ENCODE peak calls at places on chromosomes 4 and X, in four cellular contexts. One of them, this sample, is unnamed. For H3K9me3, the result is how much of the 10 kb centered on the place peaks cover.

GRCh38 chr4:4968161-4968757 is 51.0 kb downstream of the CYTL1 start:
- DNase-seq in IMR-90: no peak
- DNase-seq in endothelial cell of umbilical vein: no peak
- DNase-seq in neuronal stem cell: no peak
- DNase-seq in this sample: no peak

GRCh38 chr4:5206391-5206790 is 155.1 kb downstream of the STK32B start:
- DNase-seq in IMR-90: peak
- DNase-seq in endothelial cell of umbilical vein: no peak
- DNase-seq in neuronal stem cell: no peak
- DNase-seq in this sample: peak

GRCh38 chr4:25457053-25457715 is 80.1 kb downstream of the ANAPC4 start:
- DNase-seq in IMR-90: peak
- DNase-seq in endothelial cell of umbilical vein: peak
- DNase-seq in neuronal stem cell: no peak
- DNase-seq in this sample: no peak

GRCh38 chrX:3636803-3637202 is 76.6 kb downstream of the PRKX start:
- DNase-seq in IMR-90: no peak
- DNase-seq in endothelial cell of umbilical vein: no peak
- DNase-seq in neuronal stem cell: no peak
- DNase-seq in this sample: no peak

GRCh38 chr4:148058160-148058859 is 326.4 kb downstream of the ARHGAP10 start:
- DNase-seq in IMR-90: no peak
- DNase-seq in endothelial cell of umbilical vein: no peak
- DNase-seq in neuronal stem cell: no peak
- DNase-seq in this sample: no peak

GRCh38 chr4:159267023-159267939 is 164.4 kb downstream of the RAPGEF2 start:
- DNase-seq in IMR-90: peak
- DNase-seq in endothelial cell of umbilical vein: peak
- DNase-seq in neuronal stem cell: no peak
- DNase-seq in this sample: no peak

GRCh38 chr4:20283039-20283438 is 31.3 kb downstream of the SLIT2 start:
- DNase-seq in IMR-90: no peak
- DNase-seq in endothelial cell of umbilical vein: no peak
- DNase-seq in neuronal stem cell: peak
- DNase-seq in this sample: no peak

GRCh38 chr4:11954093-11954492 is 525.4 kb upstream of the HS3ST1 start:
- DNase-seq in IMR-90: no peak
- DNase-seq in endothelial cell of umbilical vein: peak
- DNase-seq in neuronal stem cell: peak
- DNase-seq in this sample: peak

GRCh38 chrX:94834226-94834625 is 1160.2 kb downstream of the FAM133A start:
- DNase-seq in IMR-90: no peak
- DNase-seq in endothelial cell of umbilical vein: no peak
- DNase-seq in neuronal stem cell: no peak
- DNase-seq in this sample: no peak

GRCh38 chrX:39950035-39950688 is 147.6 kb downstream of the BCOR start:
- DNase-seq in IMR-90: peak
- DNase-seq in endothelial cell of umbilical vein: no peak
- DNase-seq in neuronal stem cell: no peak
- DNase-seq in this sample: no peak

GRCh38 chrX:49960061-49960460 is 37.7 kb downstream of the CLCN5 start:
- DNase-seq in IMR-90: no peak
- DNase-seq in endothelial cell of umbilical vein: no peak
- DNase-seq in neuronal stem cell: no peak
- DNase-seq in this sample: no peak

GRCh38 chrX:118974908-118975671 is 672 bp downstream of the LONRF3 start:
- DNase-seq in IMR-90: no peak
- DNase-seq in endothelial cell of umbilical vein: peak
- DNase-seq in neuronal stem cell: no peak
- DNase-seq in this sample: peak

GRCh38 chr4:80058740-80059139 is 14.3 kb downstream of the ANTXR2 start:
- DNase-seq in IMR-90: peak
- DNase-seq in endothelial cell of umbilical vein: no peak
- DNase-seq in neuronal stem cell: no peak
- DNase-seq in this sample: no peak

GRCh38 chrX:85052207-85052606 is 48.5 kb downstream of the APOOL start:
- DNase-seq in IMR-90: peak
- DNase-seq in endothelial cell of umbilical vein: peak
- DNase-seq in neuronal stem cell: no peak
- DNase-seq in this sample: no peak

GRCh38 chrX:134186362-134187121 is 50.4 kb upstream of the CCDC160 start:
- DNase-seq in IMR-90: no peak
- DNase-seq in endothelial cell of umbilical vein: no peak
- DNase-seq in neuronal stem cell: no peak
- DNase-seq in this sample: no peak

GRCh38 chr4:152478456-152479237 is 57.2 kb downstream of the FBXW7 start:
- DNase-seq in IMR-90: peak
- DNase-seq in endothelial cell of umbilical vein: no peak
- DNase-seq in neuronal stem cell: no peak
- DNase-seq in this sample: no peak

GRCh38 chr4:6460876-6461275 is 11.5 kb downstream of the PPP2R2C start:
- DNase-seq in IMR-90: no peak
- DNase-seq in endothelial cell of umbilical vein: no peak
- DNase-seq in neuronal stem cell: no peak
- DNase-seq in this sample: no peak

GRCh38 chrX:106921637-106922036 is 1.4 kb downstream of the CLDN2 start:
- DNase-seq in IMR-90: no peak
- DNase-seq in endothelial cell of umbilical vein: no peak
- DNase-seq in neuronal stem cell: no peak
- DNase-seq in this sample: no peak
- H3K9ac ChIP-seq in IMR-90: no peak
- H3K9ac ChIP-seq in endothelial cell of umbilical vein: no peak
- H3K9ac ChIP-seq in neuronal stem cell: no peak
- H3K9ac ChIP-seq in this sample: no peak

GRCh38 chr4:124666496-124666895 is 46.0 kb downstream of the ANKRD50 start:
- DNase-seq in IMR-90: no peak
- DNase-seq in endothelial cell of umbilical vein: no peak
- DNase-seq in neuronal stem cell: no peak
- DNase-seq in this sample: no peak
- H3K27ac ChIP-seq in IMR-90: no peak
- H3K27ac ChIP-seq in endothelial cell of umbilical vein: no peak
- H3K27ac ChIP-seq in neuronal stem cell: no peak
- H3K27ac ChIP-seq in this sample: no peak

DNA sequence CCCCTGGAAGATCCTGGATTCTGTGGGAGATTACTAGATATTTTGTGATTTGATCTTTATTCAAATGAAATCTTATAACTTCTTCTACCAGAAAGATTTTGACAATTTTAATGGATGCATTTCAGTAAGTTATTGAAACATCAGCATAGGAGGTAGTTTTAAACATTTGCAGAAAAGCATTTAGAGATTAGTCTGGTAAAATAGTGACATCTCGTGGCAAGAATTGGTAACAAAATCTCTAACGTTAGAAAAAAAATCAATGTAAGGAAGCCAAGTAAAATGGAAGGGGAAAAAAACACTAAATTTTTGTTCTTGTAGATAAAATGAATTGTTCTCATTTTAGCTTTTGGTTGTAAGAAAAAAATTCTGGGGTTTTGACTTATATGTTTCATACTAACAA is 73.3 kb downstream of the TASL start:
- DNase-seq in IMR-90: peak
- DNase-seq in endothelial cell of umbilical vein: peak
- DNase-seq in neuronal stem cell: peak
- DNase-seq in this sample: no peak
- H3K9me3 ChIP-seq in IMR-90: under half
- H3K9me3 ChIP-seq in endothelial cell of umbilical vein: under half
- H3K9me3 ChIP-seq in neuronal stem cell: under half
- H3K9me3 ChIP-seq in this sample: under half

GRCh38 chrX:66016905-66017658 is 22.8 kb downstream of the VSIG4 start:
- DNase-seq in IMR-90: no peak
- DNase-seq in endothelial cell of umbilical vein: no peak
- DNase-seq in neuronal stem cell: no peak
- DNase-seq in this sample: no peak
- H3K9ac ChIP-seq in IMR-90: no peak
- H3K9ac ChIP-seq in endothelial cell of umbilical vein: no peak
- H3K9ac ChIP-seq in neuronal stem cell: no peak
- H3K9ac ChIP-seq in this sample: no peak

GRCh38 chr4:153486281-153487151 is 20.4 kb downstream of the TMEM131L start:
- DNase-seq in IMR-90: peak
- DNase-seq in endothelial cell of umbilical vein: peak
- DNase-seq in neuronal stem cell: no peak
- DNase-seq in this sample: no peak
- H3K27ac ChIP-seq in IMR-90: peak
- H3K27ac ChIP-seq in endothelial cell of umbilical vein: peak
- H3K27ac ChIP-seq in neuronal stem cell: no peak
- H3K27ac ChIP-seq in this sample: no peak

GRCh38 chr4:8060632-8061031 is 98.0 kb downstream of the ABLIM2 start:
- DNase-seq in IMR-90: no peak
- DNase-seq in endothelial cell of umbilical vein: no peak
- DNase-seq in neuronal stem cell: no peak
- DNase-seq in this sample: no peak
- H3K9me3 ChIP-seq in IMR-90: under half
- H3K9me3 ChIP-seq in endothelial cell of umbilical vein: under half
- H3K9me3 ChIP-seq in neuronal stem cell: under half
- H3K9me3 ChIP-seq in this sample: under half